ENCODE peak calls at places on chromosomes 4 and X, in five cellular contexts. S is A549, Z is K562, E is HepG2, K is NB4. Y is an unnamed sample.

GRCh38 chr4:37802068-37802666 is 24.3 kb upstream of the PGM2 start:
- DNase-seq in S (peak; percentile 79), Z (peak; percentile 11), E (peak; percentile 78), K (peak; percentile 56), Y (peak; percentile 73)

GRCh38 chrX:41759817-41760216 is 35.8 kb downstream of the GPR82 start:
- DNase-seq in S (peak; percentile 31), Z (peak; percentile 6), E (peak; percentile 4), K (peak; percentile 61), Y (peak; percentile 45)

GRCh38 chrX:8731579-8732395 is at the start of gene ANOS1:
- DNase-seq in S (peak; percentile 13), Z (no peak), E (no peak), K (no peak), Y (peak; percentile 52)

GRCh38 chrX:147635186-147635585 is 276.5 kb upstream of the FMR1 start:
- DNase-seq in S (no peak), Z (no peak), E (no peak), K (no peak), Y (no peak)

GRCh38 chr4:52659722-52660261 is 691 bp upstream of the USP46 start:
- DNase-seq in S (peak; percentile 21), Z (peak; percentile 48), E (peak; percentile 15), K (peak; percentile 61), Y (peak; percentile 39)

GRCh38 chrX:69424161-69424560 is 80.0 kb upstream of the NALF2 start:
- DNase-seq in S (peak; percentile 9), Z (peak; percentile 10), E (peak; percentile 4), K (peak; percentile 5), Y (peak; percentile 3)

GRCh38 chr4:71550220-71551190 is 211.7 kb downstream of the SLC4A4 start:
- DNase-seq in S (peak; percentile 53), Z (no peak), E (no peak), K (no peak), Y (no peak)

GRCh38 chr4:41600243-41600642 is 62.3 kb downstream of the LIMCH1 start:
- DNase-seq in S (no peak), Z (no peak), E (no peak), K (no peak), Y (peak; percentile 93)

GRCh38 chr4:73668806-73669205 is 48.6 kb upstream of the RASSF6 start:
- DNase-seq in S (no peak), Z (no peak), E (no peak), K (no peak), Y (no peak)

GRCh38 chrX:50618788-50619558 is 148.3 kb upstream of the DGKK start:
- DNase-seq in S (no peak), Z (no peak), E (no peak), K (no peak), Y (peak; percentile 48)

GRCh38 chrX:49992809-49993208 is 70.4 kb downstream of the CLCN5 start:
- DNase-seq in S (no peak), Z (no peak), E (no peak), K (no peak), Y (no peak)

GRCh38 chr4:52751349-52751911 is at the start of gene ERVMER34-1:
- DNase-seq in S (peak; percentile 56), Z (peak; percentile 38), E (no peak), K (no peak), Y (peak; percentile 42)

GRCh38 chrX:2388669-2389068 is 112.1 kb downstream of the DHRSX start:
- DNase-seq in S (no peak), Z (no peak), E (no peak), K (no peak), Y (no peak)

GRCh38 chrX:16267431-16267830 is 100.2 kb downstream of the MAGEB17 start:
- DNase-seq in S (no peak), Z (no peak), E (no peak), K (no peak), Y (no peak)

DNA sequence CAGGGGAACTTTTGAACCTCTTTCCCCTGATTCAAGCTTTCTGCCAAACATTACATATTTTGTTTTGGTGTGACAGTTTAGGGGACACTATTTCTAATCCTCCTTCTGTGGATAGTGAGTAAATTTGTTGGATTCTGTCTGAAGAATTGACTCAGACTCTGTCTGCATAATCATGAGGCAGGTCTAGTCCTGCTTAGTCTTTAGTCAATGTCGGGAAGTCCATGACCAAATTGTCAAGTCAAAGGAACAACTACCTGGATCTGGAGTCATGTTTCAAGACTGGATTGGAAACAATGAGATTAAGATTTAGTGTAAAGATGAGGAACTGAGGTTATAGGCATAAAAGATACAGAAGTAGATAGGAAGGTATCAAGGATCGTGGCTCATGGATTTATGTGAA is 100.9 kb downstream of the MAGEB17 start:
- DNase-seq in S (no peak), Z (no peak), E (no peak), K (no peak), Y (no peak)
- TF ChIP-seq MYC in S (no peak), Z (no peak), E (no peak), K (no peak), Y (no peak)

DNA sequence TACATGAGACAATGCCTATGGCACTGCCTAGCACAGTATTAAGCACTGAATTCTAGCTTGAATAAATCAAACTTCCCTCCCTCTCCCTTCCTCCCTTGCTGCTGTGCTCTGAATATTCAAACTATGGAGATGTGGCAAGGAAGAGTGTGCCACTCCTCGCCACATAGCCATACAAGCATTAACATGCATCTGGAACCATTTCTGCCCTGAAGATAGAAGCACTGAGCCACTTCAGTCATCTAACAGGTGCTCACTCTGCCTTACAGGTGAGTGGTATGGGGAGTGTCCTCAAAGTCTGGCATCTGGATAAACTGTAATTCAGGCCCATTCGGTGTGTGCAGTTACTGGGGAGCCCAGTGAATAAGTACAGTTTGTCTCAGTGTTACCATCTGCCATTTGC is 277.0 kb downstream of the ARHGAP24 start:
- DNase-seq in S (no peak), Z (no peak), E (no peak), K (no peak), Y (no peak)
- TF ChIP-seq MYC in S (no peak), Z (no peak), E (no peak), K (no peak), Y (no peak)

GRCh38 chr4:142406917-142407501 is 439.1 kb downstream of the INPP4B start:
- DNase-seq in S (no peak), Z (no peak), E (no peak), K (no peak), Y (no peak)
- TF ChIP-seq MYC in S (no peak), Z (no peak), E (no peak), K (no peak), Y (no peak)

DNA sequence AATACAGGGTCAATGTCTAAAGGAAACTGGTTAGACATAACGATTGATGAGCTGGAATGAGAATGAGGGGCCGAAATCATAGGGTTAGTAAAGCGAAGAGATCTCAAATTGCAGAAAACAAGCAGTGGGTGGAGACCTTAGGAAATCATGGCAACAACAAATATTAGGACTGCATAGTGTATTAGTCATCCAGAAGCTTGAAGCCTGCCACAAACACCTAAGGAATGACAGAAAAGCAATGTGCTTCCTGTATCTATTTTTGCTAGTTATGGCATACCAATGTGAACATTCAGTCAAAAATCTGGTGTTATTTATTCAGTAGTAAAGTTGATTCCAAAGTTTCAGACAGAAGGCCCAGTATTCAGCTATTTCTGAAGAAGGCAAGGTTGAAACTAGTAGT is 410.9 kb upstream of the CT83 start:
- DNase-seq in S (peak; percentile 10), Z (no peak), E (no peak), K (no peak), Y (no peak)
- TF ChIP-seq MYC in S (no peak), Z (no peak), E (no peak), K (no peak), Y (no peak)

GRCh38 chr4:118821590-118822293 is 14.2 kb downstream of the SEC24D start:
- DNase-seq in S (no peak), Z (no peak), E (peak; percentile 4), K (no peak), Y (no peak)

GRCh38 chr4:118825799-118826198 is 10.1 kb downstream of the SEC24D start:
- DNase-seq in S (no peak), Z (no peak), E (no peak), K (no peak), Y (no peak)

GRCh38 chr4:118826723-118827444 is 9.0 kb downstream of the SEC24D start:
- DNase-seq in S (no peak), Z (no peak), E (peak; percentile 6), K (no peak), Y (no peak)

GRCh38 chr4:118824141-118824540 is 11.8 kb downstream of the SEC24D start:
- DNase-seq in S (no peak), Z (no peak), E (no peak), K (no peak), Y (no peak)

DNA sequence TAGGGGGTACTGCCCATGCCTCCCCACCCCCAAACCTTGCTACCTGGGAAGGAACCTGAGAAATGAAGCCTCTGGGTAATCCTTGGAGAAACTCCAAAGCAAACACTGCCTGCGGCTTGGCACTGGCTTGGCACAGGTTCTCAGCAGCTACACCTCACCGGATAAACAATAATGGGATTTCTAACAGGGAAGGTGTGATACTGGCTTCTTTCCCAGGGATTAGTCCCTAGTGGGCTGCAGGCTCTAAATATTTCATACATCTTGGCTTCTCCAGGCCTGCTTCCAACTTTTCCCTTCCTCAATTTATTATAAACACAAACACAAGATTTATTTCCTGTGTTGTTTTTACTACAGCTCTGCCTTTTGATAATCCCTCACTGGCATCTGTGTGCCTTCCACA is 12.5 kb downstream of the SEC24D start:
- DNase-seq in S (no peak), Z (no peak), E (no peak), K (no peak), Y (no peak)
- TF ChIP-seq MYC in S (no peak), Z (no peak), E (no peak), K (no peak), Y (no peak)

GRCh38 chr4:89072921-89073320 is 15.9 kb upstream of the FAM13A start:
- DNase-seq in S (no peak), Z (no peak), E (no peak), K (no peak), Y (no peak)
- TF ChIP-seq MYC in S (no peak), Z (no peak), E (no peak), K (no peak), Y (no peak)

GRCh38 chr4:101205878-101206277 is 141.4 kb downstream of the PPP3CA start:
- DNase-seq in S (peak; percentile 28), Z (no peak), E (no peak), K (no peak), Y (no peak)
- TF ChIP-seq MYC in S (no peak), Z (no peak), E (no peak), K (no peak), Y (no peak)

DNA sequence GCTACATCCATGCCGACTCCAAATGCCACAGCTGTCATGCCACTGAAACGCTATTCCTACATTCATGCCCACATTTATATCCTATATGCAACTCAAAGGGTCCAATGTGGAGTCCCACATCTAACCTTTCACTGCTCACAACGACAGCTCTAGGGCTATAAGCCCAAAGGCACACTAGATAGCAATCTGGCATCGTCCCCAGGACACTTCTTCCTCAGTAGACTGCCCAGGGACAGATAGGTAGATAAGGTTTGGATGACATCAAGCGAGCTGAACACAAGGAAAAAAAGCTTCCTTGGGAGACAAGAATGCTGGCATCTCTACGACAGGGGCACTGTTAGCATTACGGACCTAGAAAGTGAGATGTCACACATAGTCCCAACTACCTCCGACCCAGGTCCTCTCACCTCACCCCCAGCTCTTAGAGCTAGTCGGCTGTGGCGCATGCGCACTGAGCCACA is 685 bp downstream of the RAB9B start:
- DNase-seq in S (peak; percentile 48), Z (peak; percentile 60), E (no peak), K (no peak), Y (no peak)
- TF ChIP-seq MYC in S (no peak), Z (no peak), E (no peak), K (no peak), Y (no peak)

GRCh38 chrX:130418740-130419139 is 17.0 kb downstream of the RBMX2 start:
- DNase-seq in S (no peak), Z (no peak), E (no peak), K (no peak), Y (no peak)
- TF ChIP-seq MYC in S (no peak), Z (no peak), E (no peak), K (no peak), Y (no peak)

Y was measured in endothelial cell of umbilical vein.